ENCODE peak calls at places on chromosomes 2 and 18, in nine cellular contexts. One of them, this sample, is unnamed.

GRCh38 chr2:7594211-7594610 is 677.0 kb downstream of the RNF144A start:
- DNase-seq in cardiac fibroblast: no peak
- DNase-seq in prostate gland: no peak
- DNase-seq in activated CD8-positive, alpha-beta memory T cell treated with anti-CD3 and anti-CD28 coated beads for 48 hours: no peak
- DNase-seq in stimulated activated CD4-positive, alpha-beta T cell treated with anti-CD3 and anti-CD28 coated beads, Interleukin-4, amount 100 ng/mL, for 4 hours: no peak
- DNase-seq in iPS DF 6.9: no peak
- DNase-seq in stimulated activated CD8-positive, alpha-beta memory T cell treated with anti-CD3 and anti-CD28 coated beads, Interleukin-15, amount 100 ng/mL, for 24 hours: no peak
- DNase-seq in EH: no peak
- DNase-seq in glutamatergic neuron: no peak
- DNase-seq in this sample: no peak

GRCh38 chr2:230722207-230722606 is 9.6 kb downstream of the CAB39 start:
- DNase-seq in cardiac fibroblast: no peak
- DNase-seq in prostate gland: no peak
- DNase-seq in activated CD8-positive, alpha-beta memory T cell treated with anti-CD3 and anti-CD28 coated beads for 48 hours: no peak
- DNase-seq in stimulated activated CD4-positive, alpha-beta T cell treated with anti-CD3 and anti-CD28 coated beads, Interleukin-4, amount 100 ng/mL, for 4 hours: no peak
- DNase-seq in iPS DF 6.9: no peak
- DNase-seq in stimulated activated CD8-positive, alpha-beta memory T cell treated with anti-CD3 and anti-CD28 coated beads, Interleukin-15, amount 100 ng/mL, for 24 hours: no peak
- DNase-seq in EH: no peak
- DNase-seq in glutamatergic neuron: no peak
- DNase-seq in this sample: no peak

GRCh38 chr2:121316986-121317385 is 32.0 kb upstream of the TFCP2L1 start:
- DNase-seq in cardiac fibroblast: no peak
- DNase-seq in prostate gland: no peak
- DNase-seq in activated CD8-positive, alpha-beta memory T cell treated with anti-CD3 and anti-CD28 coated beads for 48 hours: no peak
- DNase-seq in stimulated activated CD4-positive, alpha-beta T cell treated with anti-CD3 and anti-CD28 coated beads, Interleukin-4, amount 100 ng/mL, for 4 hours: no peak
- DNase-seq in iPS DF 6.9: no peak
- DNase-seq in stimulated activated CD8-positive, alpha-beta memory T cell treated with anti-CD3 and anti-CD28 coated beads, Interleukin-15, amount 100 ng/mL, for 24 hours: no peak
- DNase-seq in EH: no peak
- DNase-seq in glutamatergic neuron: no peak
- DNase-seq in this sample: no peak

GRCh38 chr2:46098606-46099005 is 198.6 kb upstream of the EPAS1 start:
- DNase-seq in cardiac fibroblast: peak
- DNase-seq in prostate gland: no peak
- DNase-seq in activated CD8-positive, alpha-beta memory T cell treated with anti-CD3 and anti-CD28 coated beads for 48 hours: no peak
- DNase-seq in stimulated activated CD4-positive, alpha-beta T cell treated with anti-CD3 and anti-CD28 coated beads, Interleukin-4, amount 100 ng/mL, for 4 hours: no peak
- DNase-seq in iPS DF 6.9: no peak
- DNase-seq in stimulated activated CD8-positive, alpha-beta memory T cell treated with anti-CD3 and anti-CD28 coated beads, Interleukin-15, amount 100 ng/mL, for 24 hours: no peak
- DNase-seq in EH: peak
- DNase-seq in glutamatergic neuron: no peak
- DNase-seq in this sample: peak

GRCh38 chr2:200966770-200967169 is 3.3 kb upstream of the ORC2 start:
- DNase-seq in cardiac fibroblast: peak
- DNase-seq in prostate gland: no peak
- DNase-seq in activated CD8-positive, alpha-beta memory T cell treated with anti-CD3 and anti-CD28 coated beads for 48 hours: no peak
- DNase-seq in stimulated activated CD4-positive, alpha-beta T cell treated with anti-CD3 and anti-CD28 coated beads, Interleukin-4, amount 100 ng/mL, for 4 hours: no peak
- DNase-seq in iPS DF 6.9: no peak
- DNase-seq in stimulated activated CD8-positive, alpha-beta memory T cell treated with anti-CD3 and anti-CD28 coated beads, Interleukin-15, amount 100 ng/mL, for 24 hours: no peak
- DNase-seq in EH: peak
- DNase-seq in glutamatergic neuron: no peak
- DNase-seq in this sample: peak

GRCh38 chr18:21918693-21919092 is 178.1 kb downstream of the MIB1 start:
- DNase-seq in cardiac fibroblast: no peak
- DNase-seq in prostate gland: no peak
- DNase-seq in activated CD8-positive, alpha-beta memory T cell treated with anti-CD3 and anti-CD28 coated beads for 48 hours: no peak
- DNase-seq in stimulated activated CD4-positive, alpha-beta T cell treated with anti-CD3 and anti-CD28 coated beads, Interleukin-4, amount 100 ng/mL, for 4 hours: no peak
- DNase-seq in iPS DF 6.9: no peak
- DNase-seq in stimulated activated CD8-positive, alpha-beta memory T cell treated with anti-CD3 and anti-CD28 coated beads, Interleukin-15, amount 100 ng/mL, for 24 hours: no peak
- DNase-seq in EH: no peak
- DNase-seq in glutamatergic neuron: no peak
- DNase-seq in this sample: no peak

GRCh38 chr18:28411806-28412205 is 234.9 kb upstream of the CDH2 start:
- DNase-seq in cardiac fibroblast: peak
- DNase-seq in prostate gland: no peak
- DNase-seq in activated CD8-positive, alpha-beta memory T cell treated with anti-CD3 and anti-CD28 coated beads for 48 hours: no peak
- DNase-seq in stimulated activated CD4-positive, alpha-beta T cell treated with anti-CD3 and anti-CD28 coated beads, Interleukin-4, amount 100 ng/mL, for 4 hours: no peak
- DNase-seq in iPS DF 6.9: no peak
- DNase-seq in stimulated activated CD8-positive, alpha-beta memory T cell treated with anti-CD3 and anti-CD28 coated beads, Interleukin-15, amount 100 ng/mL, for 24 hours: no peak
- DNase-seq in EH: peak
- DNase-seq in glutamatergic neuron: no peak
- DNase-seq in this sample: no peak

GRCh38 chr2:143259368-143259958 is 130.2 kb downstream of the ARHGAP15 start:
- DNase-seq in cardiac fibroblast: peak
- DNase-seq in prostate gland: peak
- DNase-seq in activated CD8-positive, alpha-beta memory T cell treated with anti-CD3 and anti-CD28 coated beads for 48 hours: no peak
- DNase-seq in stimulated activated CD4-positive, alpha-beta T cell treated with anti-CD3 and anti-CD28 coated beads, Interleukin-4, amount 100 ng/mL, for 4 hours: peak
- DNase-seq in iPS DF 6.9: peak
- DNase-seq in stimulated activated CD8-positive, alpha-beta memory T cell treated with anti-CD3 and anti-CD28 coated beads, Interleukin-15, amount 100 ng/mL, for 24 hours: no peak
- DNase-seq in EH: peak
- DNase-seq in glutamatergic neuron: peak
- DNase-seq in this sample: no peak

GRCh38 chr2:37585982-37586621 is 85.3 kb downstream of the CDC42EP3 start:
- DNase-seq in cardiac fibroblast: peak
- DNase-seq in prostate gland: peak
- DNase-seq in activated CD8-positive, alpha-beta memory T cell treated with anti-CD3 and anti-CD28 coated beads for 48 hours: no peak
- DNase-seq in stimulated activated CD4-positive, alpha-beta T cell treated with anti-CD3 and anti-CD28 coated beads, Interleukin-4, amount 100 ng/mL, for 4 hours: peak
- DNase-seq in iPS DF 6.9: no peak
- DNase-seq in stimulated activated CD8-positive, alpha-beta memory T cell treated with anti-CD3 and anti-CD28 coated beads, Interleukin-15, amount 100 ng/mL, for 24 hours: no peak
- DNase-seq in EH: peak
- DNase-seq in glutamatergic neuron: no peak
- DNase-seq in this sample: peak

GRCh38 chr2:187569042-187569441 is 14.8 kb upstream of the TFPI start:
- DNase-seq in cardiac fibroblast: no peak
- DNase-seq in prostate gland: no peak
- DNase-seq in activated CD8-positive, alpha-beta memory T cell treated with anti-CD3 and anti-CD28 coated beads for 48 hours: no peak
- DNase-seq in stimulated activated CD4-positive, alpha-beta T cell treated with anti-CD3 and anti-CD28 coated beads, Interleukin-4, amount 100 ng/mL, for 4 hours: no peak
- DNase-seq in iPS DF 6.9: no peak
- DNase-seq in stimulated activated CD8-positive, alpha-beta memory T cell treated with anti-CD3 and anti-CD28 coated beads, Interleukin-15, amount 100 ng/mL, for 24 hours: no peak
- DNase-seq in EH: no peak
- DNase-seq in glutamatergic neuron: no peak
- DNase-seq in this sample: no peak

GRCh38 chr2:23924589-23925359 is 2.1 kb downstream of the ATAD2B start:
- DNase-seq in cardiac fibroblast: peak
- DNase-seq in prostate gland: no peak
- DNase-seq in activated CD8-positive, alpha-beta memory T cell treated with anti-CD3 and anti-CD28 coated beads for 48 hours: no peak
- DNase-seq in stimulated activated CD4-positive, alpha-beta T cell treated with anti-CD3 and anti-CD28 coated beads, Interleukin-4, amount 100 ng/mL, for 4 hours: no peak
- DNase-seq in iPS DF 6.9: no peak
- DNase-seq in stimulated activated CD8-positive, alpha-beta memory T cell treated with anti-CD3 and anti-CD28 coated beads, Interleukin-15, amount 100 ng/mL, for 24 hours: no peak
- DNase-seq in EH: no peak
- DNase-seq in glutamatergic neuron: no peak
- DNase-seq in this sample: no peak

GRCh38 chr2:70596739-70597138 is 43.1 kb upstream of the TGFA start:
- DNase-seq in cardiac fibroblast: no peak
- DNase-seq in prostate gland: no peak
- DNase-seq in activated CD8-positive, alpha-beta memory T cell treated with anti-CD3 and anti-CD28 coated beads for 48 hours: no peak
- DNase-seq in stimulated activated CD4-positive, alpha-beta T cell treated with anti-CD3 and anti-CD28 coated beads, Interleukin-4, amount 100 ng/mL, for 4 hours: no peak
- DNase-seq in iPS DF 6.9: no peak
- DNase-seq in stimulated activated CD8-positive, alpha-beta memory T cell treated with anti-CD3 and anti-CD28 coated beads, Interleukin-15, amount 100 ng/mL, for 24 hours: no peak
- DNase-seq in EH: peak
- DNase-seq in glutamatergic neuron: no peak
- DNase-seq in this sample: peak